ENCODE peak calls at places on chromosomes 6 and 20, in eight cellular contexts. D is stimulated activated CD4-positive, alpha-beta T cell treated with anti-CD3 and anti-CD28 coated beads, Interleukin-15, amount 100 ng/mL, for 1 hour; A is activated T-cell treated with anti-CD3 and anti-CD28 coated beads for 1 hour; G is astrocyte of the spinal cord; F is T-helper 17 cell; O is stimulated activated naive CD8-positive, alpha-beta T cell treated with anti-CD3 and anti-CD28 coated beads, Interleukin-15, Interleukin-2, amounts not matched to agents 100 U/mL and 50 U/mL, for 24 hours; L is mesenchymal stem cell; J is effector memory CD4-positive, alpha-beta T cell. C is an unnamed sample.
A peak's percentile ranks its signal among the peaks of the same experiment; 100 is the strongest.

GRCh38 chr20:38172344-38172743 is 7.3 kb upstream of the TGM2 start:
- DNase-seq in D (no peak), A (no peak), G (peak; percentile 69), F (no peak), O (no peak), L (peak; percentile 86), J (no peak), C (no peak)

GRCh38 chr20:48605364-48606116 is 222.3 kb downstream of the PREX1 start:
- DNase-seq in D (no peak), A (no peak), G (no peak), F (no peak), O (no peak), L (no peak), J (no peak), C (no peak)

GRCh38 chr6:79188101-79188500 is 46.4 kb downstream of the HMGN3 start:
- DNase-seq in D (no peak), A (no peak), G (no peak), F (no peak), O (no peak), L (no peak), J (no peak), C (no peak)

GRCh38 chr6:107495196-107495643 is 5.3 kb downstream of the SOBP start:
- DNase-seq in D (no peak), A (no peak), G (peak; percentile 50), F (no peak), O (no peak), L (peak; percentile 70), J (no peak), C (no peak)

GRCh38 chr20:11235058-11235457 is 561.3 kb upstream of the JAG1 start:
- DNase-seq in D (no peak), A (no peak), G (peak; percentile 79), F (no peak), O (no peak), L (peak; percentile 73), J (no peak), C (no peak)

GRCh38 chr6:39451831-39452230 is 129.3 kb upstream of the KCNK16 start:
- DNase-seq in D (no peak), A (no peak), G (peak; percentile 12), F (no peak), O (peak; percentile 11), L (no peak), J (no peak), C (no peak)

GRCh38 chr6:27777614-27778355 is 134.4 kb downstream of the OR2B2 start:
- DNase-seq in D (no peak), A (no peak), G (peak; percentile 17), F (no peak), O (no peak), L (no peak), J (no peak), C (no peak)

GRCh38 chr6:142008776-142009175 is 123.9 kb upstream of the GJE1 start:
- DNase-seq in D (no peak), A (no peak), G (no peak), F (no peak), O (no peak), L (no peak), J (no peak), C (no peak)

C was measured in SIG-M5.